ENCODE peak calls at places on chromosomes 12 and 14, in seven cellular contexts. One of them, this sample, is unnamed.

GRCh38 chr12:121580959-121581680 is at the start of gene KDM2B:
- DNase-seq in breast epithelium: no peak
- DNase-seq in HCT116: no peak
- DNase-seq in stomach: peak; percentile 44
- DNase-seq in K562: peak; percentile 50
- DNase-seq in SK-N-SH: peak; percentile 46
- DNase-seq in GM23338: peak; percentile 73
- DNase-seq in this sample: peak; percentile 24

GRCh38 chr14:61511558-61511924 is 183.8 kb upstream of the HIF1A start:
- DNase-seq in breast epithelium: no peak
- DNase-seq in HCT116: no peak
- DNase-seq in stomach: no peak
- DNase-seq in K562: no peak
- DNase-seq in SK-N-SH: no peak
- DNase-seq in GM23338: no peak
- DNase-seq in this sample: no peak

GRCh38 chr12:44357476-44357875 is 518.6 kb downstream of the NELL2 start:
- DNase-seq in breast epithelium: no peak
- DNase-seq in HCT116: no peak
- DNase-seq in stomach: no peak
- DNase-seq in K562: no peak
- DNase-seq in SK-N-SH: no peak
- DNase-seq in GM23338: no peak
- DNase-seq in this sample: no peak

GRCh38 chr14:53741379-53742225 is 215.0 kb downstream of the BMP4 start:
- DNase-seq in breast epithelium: no peak
- DNase-seq in HCT116: no peak
- DNase-seq in stomach: no peak
- DNase-seq in K562: no peak
- DNase-seq in SK-N-SH: no peak
- DNase-seq in GM23338: no peak
- DNase-seq in this sample: no peak

GRCh38 chr14:32468955-32469354 is 139.9 kb downstream of the AKAP6 start:
- DNase-seq in breast epithelium: no peak
- DNase-seq in HCT116: no peak
- DNase-seq in stomach: no peak
- DNase-seq in K562: no peak
- DNase-seq in SK-N-SH: no peak
- DNase-seq in GM23338: no peak
- DNase-seq in this sample: no peak

GRCh38 chr14:55609681-55610080 is 29.7 kb downstream of the KTN1 start:
- DNase-seq in breast epithelium: no peak
- DNase-seq in HCT116: no peak
- DNase-seq in stomach: no peak
- DNase-seq in K562: no peak
- DNase-seq in SK-N-SH: no peak
- DNase-seq in GM23338: peak; percentile 56
- DNase-seq in this sample: no peak

GRCh38 chr12:76876696-76877229 is 2.1 kb downstream of the CSRP2 start:
- DNase-seq in breast epithelium: no peak
- DNase-seq in HCT116: no peak
- DNase-seq in stomach: no peak
- DNase-seq in K562: no peak
- DNase-seq in SK-N-SH: no peak
- DNase-seq in GM23338: no peak
- DNase-seq in this sample: no peak

GRCh38 chr12:54022960-54023884 is 5.0 kb upstream of the HOXC6 start:
- DNase-seq in breast epithelium: no peak
- DNase-seq in HCT116: no peak
- DNase-seq in stomach: no peak
- DNase-seq in K562: no peak
- DNase-seq in SK-N-SH: no peak
- DNase-seq in GM23338: no peak
- DNase-seq in this sample: no peak

GRCh38 chr12:51227962-51228361 is 10.1 kb upstream of the POU6F1 start:
- DNase-seq in breast epithelium: no peak
- DNase-seq in HCT116: no peak
- DNase-seq in stomach: no peak
- DNase-seq in K562: no peak
- DNase-seq in SK-N-SH: no peak
- DNase-seq in GM23338: no peak
- DNase-seq in this sample: no peak

GRCh38 chr14:62168564-62169155 is 406.4 kb downstream of the SNAPC1 start:
- DNase-seq in breast epithelium: no peak
- DNase-seq in HCT116: no peak
- DNase-seq in stomach: no peak
- DNase-seq in K562: no peak
- DNase-seq in SK-N-SH: no peak
- DNase-seq in GM23338: peak; percentile 29
- DNase-seq in this sample: no peak

GRCh38 chr14:100285913-100286400 is 20.3 kb downstream of the SLC25A29 start:
- DNase-seq in breast epithelium: no peak
- DNase-seq in HCT116: no peak
- DNase-seq in stomach: no peak
- DNase-seq in K562: no peak
- DNase-seq in SK-N-SH: no peak
- DNase-seq in GM23338: no peak
- DNase-seq in this sample: peak; percentile 8

GRCh38 chr12:57744194-57744776 is 554 bp upstream of the TSPAN31 start:
- DNase-seq in breast epithelium: peak; percentile 66
- DNase-seq in HCT116: peak; percentile 92
- DNase-seq in stomach: peak; percentile 73
- DNase-seq in K562: peak; percentile 88
- DNase-seq in SK-N-SH: peak; percentile 86
- DNase-seq in GM23338: no peak
- DNase-seq in this sample: peak; percentile 84
- TF ChIP-seq POLR2AphosphoS5 in breast epithelium: no peak
- TF ChIP-seq POLR2AphosphoS5 in HCT116: peak; percentile 58
- TF ChIP-seq POLR2AphosphoS5 in stomach: no peak
- TF ChIP-seq POLR2AphosphoS5 in K562: no peak
- TF ChIP-seq POLR2AphosphoS5 in SK-N-SH: no peak
- TF ChIP-seq POLR2AphosphoS5 in GM23338: no peak
- TF ChIP-seq POLR2AphosphoS5 in this sample: no peak

GRCh38 chr14:105861985-105862465 is 335.6 kb downstream of the TMEM121 start:
- DNase-seq in breast epithelium: no peak
- DNase-seq in HCT116: no peak
- DNase-seq in stomach: peak; percentile 23
- DNase-seq in K562: no peak
- DNase-seq in SK-N-SH: no peak
- DNase-seq in GM23338: no peak
- DNase-seq in this sample: peak; percentile 27
- H3K4me1 ChIP-seq in breast epithelium: no peaks in the 10 kb centered on the region
- H3K4me1 ChIP-seq in HCT116: no peaks in the 10 kb centered on the region
- H3K4me1 ChIP-seq in stomach: no peaks in the 10 kb centered on the region
- H3K4me1 ChIP-seq in K562: no peaks in the 10 kb centered on the region
- H3K4me1 ChIP-seq in SK-N-SH: no peaks in the 10 kb centered on the region
- H3K4me1 ChIP-seq in GM23338: no peaks in the 10 kb centered on the region
- H3K4me1 ChIP-seq in this sample: no peaks in the 10 kb centered on the region

DNA sequence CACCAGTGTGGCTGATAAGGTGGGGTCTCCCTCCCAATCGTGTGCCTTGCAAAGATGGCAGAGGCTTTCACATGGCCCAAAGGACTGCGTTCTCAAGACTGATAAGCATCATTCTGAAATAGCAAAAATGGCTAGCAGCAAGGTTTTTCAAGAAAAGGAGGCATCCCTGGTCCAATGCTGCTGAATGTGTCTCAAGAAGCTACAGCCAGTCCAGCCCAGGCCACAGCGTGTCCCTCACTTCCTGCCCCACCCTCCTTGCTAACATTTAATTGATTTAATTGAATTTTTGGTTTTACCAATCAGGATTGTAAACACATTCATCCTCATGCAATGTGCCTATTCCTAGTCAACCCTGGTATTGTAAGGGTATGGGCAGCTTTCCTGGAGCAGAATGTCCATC is 55.9 kb downstream of the C14orf132 start:
- DNase-seq in breast epithelium: no peak
- DNase-seq in HCT116: no peak
- DNase-seq in stomach: no peak
- DNase-seq in K562: no peak
- DNase-seq in SK-N-SH: no peak
- DNase-seq in GM23338: no peak
- DNase-seq in this sample: no peak
- H3K27ac ChIP-seq in breast epithelium: no peak overlapping the region
- H3K27ac ChIP-seq in HCT116: no peak overlapping the region
- H3K27ac ChIP-seq in stomach: no peak overlapping the region
- H3K27ac ChIP-seq in K562: no peak overlapping the region
- H3K27ac ChIP-seq in SK-N-SH: peak overlapping the region; percentile 51
- H3K27ac ChIP-seq in GM23338: no peak overlapping the region
- H3K27ac ChIP-seq in this sample: peak overlapping the region; percentile 12

GRCh38 chr14:74296037-74296467 is 6.7 kb downstream of the ABCD4 start:
- DNase-seq in breast epithelium: no peak
- DNase-seq in HCT116: no peak
- DNase-seq in stomach: no peak
- DNase-seq in K562: no peak
- DNase-seq in SK-N-SH: no peak
- DNase-seq in GM23338: no peak
- DNase-seq in this sample: no peak

GRCh38 chr14:74299061-74299545 is 3.6 kb downstream of the ABCD4 start:
- DNase-seq in breast epithelium: no peak
- DNase-seq in HCT116: peak; percentile 22
- DNase-seq in stomach: no peak
- DNase-seq in K562: no peak
- DNase-seq in SK-N-SH: no peak
- DNase-seq in GM23338: no peak
- DNase-seq in this sample: no peak

GRCh38 chr14:74302160-74302628 is 540 bp downstream of the ABCD4 start:
- DNase-seq in breast epithelium: no peak
- DNase-seq in HCT116: no peak
- DNase-seq in stomach: no peak
- DNase-seq in K562: peak; percentile 42
- DNase-seq in SK-N-SH: peak; percentile 67
- DNase-seq in GM23338: peak; percentile 64
- DNase-seq in this sample: no peak

GRCh38 chr14:74302634-74303569 is at the start of gene ABCD4:
- DNase-seq in breast epithelium: peak; percentile 90
- DNase-seq in HCT116: peak; percentile 89
- DNase-seq in stomach: peak; percentile 94
- DNase-seq in K562: peak; percentile 84
- DNase-seq in SK-N-SH: peak; percentile 94
- DNase-seq in GM23338: peak; percentile 99
- DNase-seq in this sample: peak; percentile 96

GRCh38 chr14:74301594-74302159 is 1.1 kb downstream of the ABCD4 start:
- DNase-seq in breast epithelium: no peak
- DNase-seq in HCT116: no peak
- DNase-seq in stomach: no peak
- DNase-seq in K562: no peak
- DNase-seq in SK-N-SH: no peak
- DNase-seq in GM23338: no peak
- DNase-seq in this sample: no peak
- TF ChIP-seq POLR2AphosphoS5 in breast epithelium: no peak
- TF ChIP-seq POLR2AphosphoS5 in HCT116: no peak
- TF ChIP-seq POLR2AphosphoS5 in stomach: no peak
- TF ChIP-seq POLR2AphosphoS5 in K562: no peak
- TF ChIP-seq POLR2AphosphoS5 in SK-N-SH: no peak
- TF ChIP-seq POLR2AphosphoS5 in GM23338: no peak
- TF ChIP-seq POLR2AphosphoS5 in this sample: no peak

GRCh38 chr14:22508662-22509035 is 80.4 kb downstream of the DAD1 start:
- DNase-seq in breast epithelium: no peak
- DNase-seq in HCT116: no peak
- DNase-seq in stomach: no peak
- DNase-seq in K562: no peak
- DNase-seq in SK-N-SH: no peak
- DNase-seq in GM23338: no peak
- DNase-seq in this sample: no peak

GRCh38 chr14:22510527-22511110 is 78.4 kb downstream of the DAD1 start:
- DNase-seq in breast epithelium: no peak
- DNase-seq in HCT116: no peak
- DNase-seq in stomach: no peak
- DNase-seq in K562: no peak
- DNase-seq in SK-N-SH: no peak
- DNase-seq in GM23338: no peak
- DNase-seq in this sample: no peak

GRCh38 chr14:22508150-22508457 is 80.9 kb downstream of the DAD1 start:
- DNase-seq in breast epithelium: no peak
- DNase-seq in HCT116: no peak
- DNase-seq in stomach: no peak
- DNase-seq in K562: no peak
- DNase-seq in SK-N-SH: no peak
- DNase-seq in GM23338: no peak
- DNase-seq in this sample: no peak

GRCh38 chr14:22509751-22510300 is 79.2 kb downstream of the DAD1 start:
- DNase-seq in breast epithelium: no peak
- DNase-seq in HCT116: no peak
- DNase-seq in stomach: no peak
- DNase-seq in K562: no peak
- DNase-seq in SK-N-SH: no peak
- DNase-seq in GM23338: no peak
- DNase-seq in this sample: no peak

GRCh38 chr14:22509036-22509709 is 79.9 kb downstream of the DAD1 start:
- DNase-seq in breast epithelium: no peak
- DNase-seq in HCT116: no peak
- DNase-seq in stomach: no peak
- DNase-seq in K562: no peak
- DNase-seq in SK-N-SH: peak; percentile 25
- DNase-seq in GM23338: no peak
- DNase-seq in this sample: no peak
- H3K4me1 ChIP-seq in breast epithelium: peaks cover 14% of the 10 kb centered on the region
- H3K4me1 ChIP-seq in HCT116: no peaks in the 10 kb centered on the region
- H3K4me1 ChIP-seq in stomach: peaks cover 40% of the 10 kb centered on the region
- H3K4me1 ChIP-seq in K562: no peaks in the 10 kb centered on the region
- H3K4me1 ChIP-seq in SK-N-SH: peaks cover 32% of the 10 kb centered on the region
- H3K4me1 ChIP-seq in GM23338: peaks cover 26% of the 10 kb centered on the region
- H3K4me1 ChIP-seq in this sample: peaks cover 36% of the 10 kb centered on the region

DNA sequence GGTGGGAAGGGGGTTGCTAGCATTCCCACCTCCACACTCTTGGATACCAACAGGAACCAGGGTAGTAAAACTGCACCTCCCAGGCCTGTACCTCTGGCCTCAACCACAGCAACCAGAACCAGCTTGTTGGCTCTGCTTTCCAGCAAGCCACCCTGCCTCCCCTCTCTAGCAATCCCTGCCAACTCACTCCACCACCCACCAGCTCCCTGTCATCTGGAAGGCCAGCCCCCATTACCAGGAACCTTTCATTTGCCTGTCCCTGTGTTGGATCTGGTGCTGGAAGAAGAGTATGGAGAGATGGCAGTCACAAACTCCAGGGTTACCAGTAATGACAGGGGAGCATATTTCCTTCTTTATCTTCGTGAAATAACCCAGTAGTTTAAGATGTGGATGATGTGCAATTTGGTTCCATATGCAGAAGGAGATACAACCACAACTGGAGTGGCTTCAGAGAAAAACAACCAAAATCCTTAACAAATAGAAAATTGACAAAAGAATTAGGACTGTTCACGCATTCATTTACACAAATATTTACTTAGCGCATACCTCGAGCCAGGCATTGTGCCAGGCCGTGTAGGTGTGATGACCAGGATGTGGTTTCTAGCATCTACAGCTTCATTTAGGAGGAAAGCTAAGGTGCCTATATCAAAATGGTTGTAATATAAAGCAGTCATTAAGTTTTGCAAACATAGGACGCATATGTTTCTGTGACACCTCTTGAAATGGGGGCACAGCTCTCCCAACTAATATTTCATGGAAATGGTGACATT is 3.4 kb downstream of the B4GALNT3 start:
- DNase-seq in breast epithelium: no peak
- DNase-seq in HCT116: no peak
- DNase-seq in stomach: peak; percentile 81
- DNase-seq in K562: no peak
- DNase-seq in SK-N-SH: no peak
- DNase-seq in GM23338: no peak
- DNase-seq in this sample: peak; percentile 69
- H3K27ac ChIP-seq in breast epithelium: no peak overlapping the region
- H3K27ac ChIP-seq in HCT116: peak overlapping the region; percentile 29
- H3K27ac ChIP-seq in stomach: peak overlapping the region; percentile 90
- H3K27ac ChIP-seq in K562: no peak overlapping the region
- H3K27ac ChIP-seq in SK-N-SH: no peak overlapping the region
- H3K27ac ChIP-seq in GM23338: no peak overlapping the region
- H3K27ac ChIP-seq in this sample: no peak overlapping the region